ENCODE peak calls at places on chromosomes 12 and 14, in four cellular contexts. G is HL-60, L is K562, J is GM12878. Q is an unnamed sample.

GRCh38 chr14:105931808-105932483 is 405.6 kb downstream of the TMEM121 start:
- DNase-seq in G (no peak), L (peak), J (no peak), Q (no peak)

GRCh38 chr12:53219116-53219955 is 12.3 kb upstream of the ITGB7 start:
- DNase-seq in G (no peak), L (peak), J (no peak), Q (peak)

GRCh38 chr14:55000381-55000780 is 26.5 kb downstream of the WDHD1 start:
- DNase-seq in G (peak), L (no peak), J (no peak), Q (no peak)

GRCh38 chr12:94977766-94978468 is 25.6 kb downstream of the NDUFA12 start:
- DNase-seq in G (no peak), L (no peak), J (no peak), Q (no peak)

GRCh38 chr12:13570005-13570694 is 373.6 kb downstream of the EMP1 start:
- DNase-seq in G (no peak), L (no peak), J (no peak), Q (no peak)

GRCh38 chr12:40829738-40830144 is 137.5 kb downstream of the CNTN1 start:
- DNase-seq in G (no peak), L (no peak), J (no peak), Q (no peak)

GRCh38 chr12:52434760-52435530 is 774 bp upstream of the KRT75 start:
- DNase-seq in G (no peak), L (no peak), J (no peak), Q (no peak)

GRCh38 chr14:103058209-103059055 is 1.1 kb upstream of the CDC42BPB start:
- DNase-seq in G (no peak), L (no peak), J (no peak), Q (no peak)

GRCh38 chr14:77265561-77266335 is 5.3 kb downstream of the NGB start:
- DNase-seq in G (no peak), L (no peak), J (no peak), Q (no peak)

GRCh38 chr12:96343347-96343954 is 56.8 kb downstream of the CDK17 start:
- DNase-seq in G (no peak), L (no peak), J (peak), Q (no peak)

GRCh38 chr12:50734409-50735263 is 29.3 kb upstream of the ATF1 start:
- DNase-seq in G (no peak), L (peak), J (no peak), Q (peak)

GRCh38 chr12:88934163-88934747 is 354.0 kb upstream of the KITLG start:
- DNase-seq in G (no peak), L (no peak), J (no peak), Q (no peak)

GRCh38 chr14:24609667-24610344 is at the start of gene GZMH:
- DNase-seq in G (no peak), L (no peak), J (no peak), Q (no peak)

GRCh38 chr12:57242691-57243454 is 8.1 kb downstream of the STAC3 start:
- DNase-seq in G (no peak), L (peak), J (no peak), Q (peak)

GRCh38 chr12:12813120-12814101 is at the start of gene DDX47:
- DNase-seq in G (peak), L (peak), J (peak), Q (peak)

GRCh38 chr14:91892918-91893527 is 25.7 kb upstream of the TC2N start:
- DNase-seq in G (no peak), L (peak), J (no peak), Q (no peak)

GRCh38 chr12:62714409-62715075 is 220.4 kb downstream of the PPM1H start:
- DNase-seq in G (no peak), L (no peak), J (no peak), Q (no peak)

GRCh38 chr12:128109636-128110035 is 157.3 kb upstream of the TMEM132C start:
- DNase-seq in G (no peak), L (no peak), J (no peak), Q (no peak)

GRCh38 chr12:56896082-56896481 is 38.1 kb downstream of the SDR9C7 start:
- DNase-seq in G (no peak), L (no peak), J (no peak), Q (no peak)

GRCh38 chr14:63478024-63478423 is 65.2 kb downstream of the PPP2R5E start:
- DNase-seq in G (no peak), L (no peak), J (peak), Q (peak)

GRCh38 chr12:79451988-79452387 is 238.8 kb downstream of the PAWR start:
- DNase-seq in G (no peak), L (no peak), J (no peak), Q (no peak)

GRCh38 chr14:33948143-33948962 is 2.5 kb downstream of the EGLN3 start:
- DNase-seq in G (no peak), L (no peak), J (no peak), Q (no peak)

GRCh38 chr12:62270872-62271271 is 10.7 kb downstream of the USP15 start:
- DNase-seq in G (no peak), L (no peak), J (no peak), Q (no peak)

GRCh38 chr12:87085286-87085685 is 829.1 kb upstream of the MGAT4C start:
- DNase-seq in G (no peak), L (no peak), J (no peak), Q (no peak)

GRCh38 chr12:109284392-109284791 is 24.7 kb downstream of the FOXN4 start:
- DNase-seq in G (no peak), L (no peak), J (no peak), Q (no peak)

GRCh38 chr14:89667983-89668382 is 250.9 kb upstream of the FOXN3 start:
- DNase-seq in G (no peak), L (no peak), J (no peak), Q (no peak)

GRCh38 chr14:102659797-102660196 is 67.3 kb downstream of the RCOR1 start:
- DNase-seq in G (no peak), L (no peak), J (no peak), Q (no peak)

GRCh38 chr12:66087365-66087943 is 43.1 kb downstream of the LLPH start:
- DNase-seq in G (peak), L (peak), J (no peak), Q (no peak)

GRCh38 chr12:64549108-64549507 is 61.2 kb upstream of the RASSF3 start:
- DNase-seq in G (no peak), L (no peak), J (no peak), Q (no peak)

DNA sequence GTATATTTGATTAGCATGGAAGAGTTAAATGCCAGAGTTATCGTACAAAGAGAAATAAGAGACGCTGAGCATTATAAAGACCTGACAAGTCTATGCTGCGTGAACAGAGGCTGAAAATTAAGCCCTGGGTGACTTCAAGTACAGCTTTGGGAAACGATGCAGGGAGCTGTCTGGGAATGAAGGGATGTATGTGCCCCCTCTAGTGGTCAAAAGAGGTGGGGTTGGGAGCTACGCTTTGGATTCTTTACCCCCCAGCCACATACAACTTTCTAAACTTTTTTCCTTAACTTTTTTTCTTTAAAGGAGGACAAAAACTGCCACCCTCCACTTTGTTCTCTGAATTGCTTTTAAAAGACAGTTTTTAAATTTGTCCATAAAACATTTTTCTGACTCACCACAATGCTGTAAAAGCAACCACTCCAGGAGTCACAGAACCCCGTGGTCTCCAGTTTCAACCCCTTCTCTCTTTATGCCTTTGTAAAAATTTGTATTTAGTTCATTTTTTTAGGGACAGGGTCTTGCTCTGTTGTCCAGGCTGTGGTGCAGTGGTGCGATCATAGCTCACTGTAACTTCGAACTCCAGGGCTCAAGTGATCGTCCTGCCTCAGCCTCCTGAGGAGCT is 59.4 kb downstream of the ZNF664 start:
- DNase-seq in G (no peak), L (peak), J (no peak), Q (no peak)
- TF ChIP-seq SPI1 in G (no peak), L (no peak), J (no peak), Q (no peak)

GRCh38 chr14:94728950-94729349 is 41.0 kb downstream of the GSC start:
- DNase-seq in G (no peak), L (no peak), J (no peak), Q (no peak)
- TF ChIP-seq SPI1 in G (no peak), L (no peak), J (no peak), Q (no peak)

GRCh38 chr12:116161588-116161987 is 115.9 kb downstream of the MED13L start:
- DNase-seq in G (no peak), L (no peak), J (no peak), Q (no peak)
- TF ChIP-seq SPI1 in G (no peak), L (no peak), J (no peak), Q (no peak)

DNA sequence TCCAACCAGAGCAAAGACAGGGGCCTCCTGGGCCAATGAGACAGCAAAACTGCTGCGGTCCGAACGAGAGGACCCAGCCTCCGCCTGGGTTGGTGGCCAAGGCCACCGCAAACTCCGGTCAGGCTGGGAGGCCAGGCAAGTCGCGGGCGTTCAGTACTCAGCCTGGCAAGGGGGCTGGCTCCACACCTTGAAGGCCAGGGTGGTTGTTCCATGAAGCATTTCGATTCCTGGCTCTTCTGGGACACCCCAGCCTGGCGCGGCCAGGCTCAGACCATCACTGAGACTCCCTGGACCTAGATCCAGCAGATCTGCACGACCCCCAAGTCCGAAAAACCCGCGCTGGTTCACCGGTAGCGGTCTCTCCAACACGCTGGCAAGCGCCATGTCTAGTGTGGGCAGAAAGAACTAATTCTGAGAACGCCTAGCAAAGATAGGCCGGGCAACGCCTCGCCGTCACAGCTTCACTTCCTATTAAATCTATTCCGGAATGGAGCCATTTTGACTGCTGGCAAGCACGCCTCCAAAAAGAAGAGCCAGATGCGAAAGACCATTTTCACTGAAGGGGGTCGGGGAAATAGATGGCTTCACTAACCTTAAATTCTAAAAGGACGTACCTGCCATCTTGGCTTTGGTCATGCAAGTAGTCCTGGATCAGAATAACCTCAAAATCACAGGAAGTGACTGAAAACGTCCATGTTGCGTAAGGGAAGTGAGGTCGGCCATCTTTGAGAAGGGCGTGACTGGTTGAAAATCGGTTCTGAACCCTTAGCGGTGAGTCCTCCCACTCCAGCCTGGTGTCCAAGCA is at the start of gene PSMB5:
- DNase-seq in G (peak), L (peak), J (peak), Q (peak)
- TF ChIP-seq SPI1 in G (peak), L (peak), J (no peak), Q (peak)

GRCh38 chr12:27001663-27002062 is 12.5 kb downstream of the TM7SF3 start:
- DNase-seq in G (peak), L (no peak), J (no peak), Q (no peak)
- TF ChIP-seq SPI1 in G (peak), L (no peak), J (no peak), Q (no peak)

DNA sequence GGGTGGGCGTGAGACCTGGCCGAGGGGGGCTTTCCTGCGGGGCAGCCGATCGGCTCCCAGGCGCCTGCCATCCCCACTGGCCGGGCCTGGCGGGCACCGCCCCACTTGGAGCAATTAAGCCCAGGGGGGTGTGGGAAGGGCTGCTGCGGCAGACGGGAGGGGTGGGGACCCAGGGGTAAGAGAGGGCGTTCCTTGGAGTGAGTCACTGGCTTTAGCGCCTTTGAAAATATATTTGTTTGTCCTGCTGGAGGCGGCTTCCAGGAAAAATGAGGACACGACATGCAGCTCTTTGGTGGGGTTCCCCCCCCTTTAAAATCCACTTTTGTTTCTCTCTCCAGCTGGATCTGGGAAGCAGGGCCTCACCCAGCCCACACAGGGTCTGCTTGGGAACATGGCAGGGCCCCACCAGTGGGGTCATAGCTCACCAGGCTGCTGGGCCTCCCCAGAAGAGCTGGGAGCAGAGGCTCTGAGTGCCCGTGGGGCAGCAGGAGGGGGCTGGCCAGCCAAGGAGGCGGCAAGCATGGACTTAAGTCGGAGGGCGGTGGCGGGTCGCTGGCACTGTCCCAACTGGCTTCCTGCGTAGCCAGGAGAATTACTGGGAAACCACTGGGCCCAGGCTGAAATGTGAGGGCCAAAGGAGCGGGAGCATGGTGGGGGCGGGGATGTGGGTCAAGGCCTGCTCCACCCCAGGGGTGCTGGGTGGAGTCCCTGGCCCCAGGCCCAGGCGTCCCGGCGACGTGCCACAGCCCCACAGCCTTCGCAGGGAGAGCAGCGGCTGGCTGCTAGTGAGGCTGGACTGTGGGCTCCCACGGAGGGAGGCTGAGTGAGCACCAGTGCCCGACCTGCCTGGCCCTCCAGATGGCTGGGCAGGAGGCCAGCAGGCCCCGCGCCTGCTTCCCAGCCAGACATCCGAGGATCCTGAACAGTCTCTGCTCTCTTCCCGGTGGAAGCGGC is 128.0 kb downstream of the RFLNA start:
- DNase-seq in G (no peak), L (peak), J (no peak), Q (no peak)
- TF ChIP-seq SPI1 in G (no peak), L (no peak), J (no peak), Q (no peak)

GRCh38 chr14:61031026-61031425 is 50.0 kb downstream of the SLC38A6 start:
- DNase-seq in G (no peak), L (no peak), J (no peak), Q (no peak)
- TF ChIP-seq SPI1 in G (no peak), L (no peak), J (no peak), Q (no peak)

DNA sequence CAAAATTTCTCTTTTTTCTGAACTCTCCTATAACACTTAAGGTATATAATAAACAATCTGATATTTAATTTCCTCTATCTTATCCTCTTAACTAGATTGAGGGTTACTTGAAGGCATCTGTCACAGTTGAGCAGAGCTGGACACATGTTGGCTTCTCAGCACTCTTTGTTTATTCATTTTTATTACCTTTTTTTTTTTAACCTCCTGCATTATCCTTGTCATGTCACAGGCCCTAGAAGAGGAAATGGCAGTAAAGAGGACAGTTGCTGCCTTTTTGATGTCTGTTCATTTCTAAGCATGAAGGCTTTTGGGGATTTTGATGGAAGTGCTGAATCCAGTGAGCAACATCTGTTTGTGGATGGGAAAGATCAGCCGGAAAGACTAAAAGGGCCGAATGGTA is 32.5 kb upstream of the EVL start:
- DNase-seq in G (no peak), L (no peak), J (no peak), Q (no peak)
- TF ChIP-seq SPI1 in G (no peak), L (no peak), J (no peak), Q (no peak)